ENCODE peak calls at places on chromosomes 1 and 21, in seven cellular contexts. K is adrenal gland, Q is K562, L is cardiac muscle cell, A is IMR-90, F is PC-3, J is left ventricle myocardium inferior. X is an unnamed sample. For H3K4me1, the result is how much of the 10 kb centered on the place peaks cover.

GRCh38 chr21:41662761-41663160 is 104.1 kb downstream of the RIPK4 start:
- DNase-seq in A (no peak), F (no peak), L (no peak), J (no peak), Q (no peak), K (no peak), X (no peak)

GRCh38 chr21:41830145-41830707 is 48.9 kb downstream of the PRDM15 start:
- DNase-seq in Q (no peak), K (no peak), J (no peak), L (no peak), A (no peak), F (no peak), X (no peak)

GRCh38 chr1:3268281-3268680 is 186.2 kb upstream of the ARHGEF16 start:
- DNase-seq in F (no peak), A (no peak), L (no peak), J (no peak), K (no peak), Q (no peak), X (no peak)

GRCh38 chr1:50077273-50077672 is 31.4 kb upstream of the ELAVL4 start:
- DNase-seq in J (no peak), F (no peak), Q (no peak), L (no peak), K (no peak), A (no peak), X (no peak)

GRCh38 chr1:247304046-247304445 is 27.6 kb downstream of the ZNF496 start:
- DNase-seq in F (no peak), J (no peak), L (no peak), Q (no peak), A (no peak), K (no peak), X (no peak)

GRCh38 chr21:37914211-37914900 is 1.9 kb downstream of the KCNJ6 start:
- DNase-seq in K (no peak), Q (peak), J (no peak), L (peak), A (peak), F (peak), X (peak)

GRCh38 chr1:36099681-36100341 is 11.1 kb downstream of the ADPRS start:
- DNase-seq in K (peak), J (peak), Q (peak), F (peak), L (peak), A (peak), X (peak)

GRCh38 chr1:223088713-223089240 is 54.3 kb downstream of the TLR5 start:
- DNase-seq in A (no peak), K (no peak), Q (no peak), F (no peak), J (no peak), L (no peak), X (no peak)

GRCh38 chr1:220113136-220113695 is 19.3 kb downstream of the IARS2 start:
- DNase-seq in J (no peak), F (peak), Q (peak), A (peak), L (peak), K (no peak), X (no peak)

GRCh38 chr1:210681158-210681557 is 352.5 kb downstream of the HHAT start:
- DNase-seq in F (no peak), L (no peak), J (no peak), Q (no peak), A (peak), K (no peak), X (no peak)

GRCh38 chr21:35428489-35428888 is 379.4 kb upstream of the RUNX1 start:
- DNase-seq in F (no peak), J (peak), K (peak), Q (no peak), L (peak), A (no peak), X (peak)

GRCh38 chr1:200922406-200922805 is 27.7 kb downstream of the INAVA start:
- DNase-seq in J (no peak), Q (no peak), F (no peak), K (no peak), L (no peak), A (no peak), X (no peak)

GRCh38 chr1:200445213-200445612 is 35.4 kb upstream of the ZNF281 start:
- DNase-seq in J (no peak), A (peak), F (peak), L (no peak), K (no peak), Q (no peak), X (no peak)

GRCh38 chr1:41533016-41533730 is 48.7 kb upstream of the EDN2 start:
- DNase-seq in K (no peak), J (no peak), A (no peak), Q (no peak), F (no peak), L (no peak), X (no peak)

GRCh38 chr1:115337276-115337632 is 795 bp downstream of the NGF start:
- DNase-seq in J (no peak), A (no peak), K (no peak), Q (no peak), F (no peak), L (no peak), X (no peak)

GRCh38 chr21:38765056-38765455 is 40.7 kb upstream of the ETS2 start:
- DNase-seq in Q (no peak), L (no peak), J (no peak), F (no peak), K (no peak), A (no peak), X (no peak)

GRCh38 chr1:10626011-10626731 is 151.4 kb downstream of the PEX14 start:
- DNase-seq in L (no peak), Q (no peak), A (no peak), J (no peak), F (no peak), K (no peak), X (no peak)

GRCh38 chr1:153919879-153920852 is 2.6 kb downstream of the GATAD2B start:
- DNase-seq in F (peak), K (no peak), J (no peak), Q (peak), L (peak), A (peak), X (no peak)

GRCh38 chr1:45566722-45567121 is 16.1 kb downstream of the AKR1A1 start:
- DNase-seq in K (peak), F (no peak), A (no peak), J (peak), Q (no peak), L (no peak), X (peak)

GRCh38 chr1:172946814-172947507 is 103.8 kb downstream of the TNFSF18 start:
- DNase-seq in L (no peak), A (peak), F (peak), K (no peak), J (no peak), Q (no peak), X (no peak)

GRCh38 chr1:19374402-19374801 is 62.3 kb downstream of the SLC66A1 start:
- DNase-seq in L (no peak), J (no peak), F (no peak), K (no peak), Q (peak), A (no peak), X (no peak)

GRCh38 chr1:5311147-5311546 is 656.7 kb downstream of the AJAP1 start:
- DNase-seq in F (no peak), J (no peak), K (no peak), A (no peak), Q (no peak), L (no peak), X (no peak)

GRCh38 chr1:240107058-240107684 is 15.5 kb downstream of the FMN2 start:
- DNase-seq in F (peak), A (peak), K (no peak), L (no peak), J (no peak), Q (no peak), X (no peak)

GRCh38 chr1:46508760-46509159 is 19.1 kb downstream of the DMBX1 start:
- DNase-seq in L (no peak), K (peak), F (peak), Q (peak), A (peak), J (no peak), X (no peak)

GRCh38 chr1:14740016-14740415 is 141.5 kb downstream of the KAZN start:
- DNase-seq in Q (no peak), A (no peak), K (no peak), J (no peak), L (no peak), F (no peak), X (no peak)

GRCh38 chr1:174726167-174726879 is 273.4 kb upstream of the CACYBP start:
- DNase-seq in J (no peak), F (peak), Q (peak), K (no peak), L (peak), A (peak), X (no peak)

GRCh38 chr1:118117521-118117920 is 67.5 kb downstream of the SPAG17 start:
- DNase-seq in J (no peak), F (no peak), L (no peak), K (no peak), Q (no peak), A (no peak), X (no peak)

GRCh38 chr1:229863651-229864545 is 203.1 kb upstream of the GALNT2 start:
- DNase-seq in J (peak), L (no peak), F (no peak), Q (no peak), A (no peak), K (peak), X (peak)

GRCh38 chr1:73860421-73860950 is 337.5 kb downstream of the LRRIQ3 start:
- DNase-seq in L (no peak), A (no peak), Q (no peak), K (no peak), J (no peak), F (no peak), X (no peak)

GRCh38 chr1:92503043-92503925 is 16.6 kb upstream of the GFI1 start:
- DNase-seq in K (no peak), L (peak), F (no peak), J (no peak), A (no peak), Q (no peak), X (no peak)

GRCh38 chr1:92476071-92476607 is 10.6 kb downstream of the GFI1 start:
- DNase-seq in L (no peak), J (no peak), K (no peak), F (no peak), A (no peak), Q (no peak), X (no peak)

GRCh38 chr1:64514197-64514765 is 44.4 kb downstream of the CACHD1 start:
- DNase-seq in K (no peak), A (peak), F (no peak), L (peak), Q (no peak), J (no peak), X (no peak)

GRCh38 chr1:167186771-167187170 is 33.9 kb upstream of the POU2F1 start:
- DNase-seq in J (no peak), L (no peak), F (no peak), K (no peak), Q (no peak), A (no peak), X (no peak)

GRCh38 chr1:116966791-116967190 is 34.8 kb upstream of the CD101 start:
- DNase-seq in Q (no peak), J (no peak), A (no peak), F (no peak), L (no peak), K (no peak), X (no peak)

GRCh38 chr1:116962976-116963639 is 38.5 kb upstream of the CD101 start:
- DNase-seq in L (no peak), Q (no peak), K (no peak), F (no peak), A (no peak), J (no peak), X (no peak)

GRCh38 chr1:116957646-116958045 is 43.9 kb upstream of the CD101 start:
- DNase-seq in Q (no peak), J (no peak), L (no peak), A (no peak), F (no peak), K (no peak), X (no peak)

GRCh38 chr1:116958110-116958509 is 43.5 kb upstream of the CD101 start:
- DNase-seq in F (no peak), L (no peak), A (no peak), K (no peak), J (no peak), Q (no peak), X (no peak)

GRCh38 chr1:116961599-116961998 is 40.0 kb upstream of the CD101 start:
- DNase-seq in F (no peak), K (no peak), J (no peak), Q (no peak), L (no peak), A (no peak), X (no peak)
- TF ChIP-seq CTCF in F (no peak), K (no peak), J (no peak), Q (no peak), L (no peak), A (no peak), X (no peak)

GRCh38 chr1:93593868-93594602 is 87.6 kb downstream of the BCAR3 start:
- DNase-seq in F (no peak), A (no peak), L (no peak), K (no peak), J (no peak), Q (no peak), X (no peak)

GRCh38 chr1:93596329-93597089 is 85.1 kb downstream of the BCAR3 start:
- DNase-seq in L (no peak), F (no peak), A (no peak), K (no peak), J (no peak), Q (no peak), X (no peak)

GRCh38 chr1:93594603-93594880 is 87.1 kb downstream of the BCAR3 start:
- DNase-seq in L (no peak), Q (no peak), K (no peak), A (no peak), J (no peak), F (no peak), X (no peak)

GRCh38 chr1:93595749-93596148 is 85.9 kb downstream of the BCAR3 start:
- DNase-seq in K (no peak), Q (no peak), J (no peak), F (no peak), A (no peak), L (peak), X (no peak)

DNA sequence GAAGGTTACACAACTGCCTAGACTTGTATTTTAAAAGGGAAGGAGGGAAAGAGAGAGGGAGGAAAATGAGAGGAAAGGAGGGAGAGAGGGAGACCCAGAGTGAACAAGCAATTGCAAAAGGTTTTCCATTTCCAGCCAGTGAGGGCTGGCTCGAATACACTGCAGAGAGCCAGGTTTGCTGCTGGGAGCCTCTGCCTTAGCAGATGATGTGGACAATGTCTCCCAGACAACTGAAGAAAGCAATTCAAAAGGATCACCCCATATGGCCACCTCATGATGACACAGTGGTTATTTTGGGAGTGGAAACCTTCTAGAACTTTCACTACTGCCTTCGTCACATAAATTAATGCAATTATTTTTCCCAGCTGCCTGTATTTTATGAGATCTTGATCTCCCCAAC is 86.4 kb downstream of the BCAR3 start:
- DNase-seq in A (peak), Q (no peak), K (no peak), L (peak), F (no peak), J (no peak), X (no peak)
- H3K27ac ChIP-seq in A (no peak), Q (no peak), K (no peak), L (no peak), F (peak), J (peak), X (peak)

DNA sequence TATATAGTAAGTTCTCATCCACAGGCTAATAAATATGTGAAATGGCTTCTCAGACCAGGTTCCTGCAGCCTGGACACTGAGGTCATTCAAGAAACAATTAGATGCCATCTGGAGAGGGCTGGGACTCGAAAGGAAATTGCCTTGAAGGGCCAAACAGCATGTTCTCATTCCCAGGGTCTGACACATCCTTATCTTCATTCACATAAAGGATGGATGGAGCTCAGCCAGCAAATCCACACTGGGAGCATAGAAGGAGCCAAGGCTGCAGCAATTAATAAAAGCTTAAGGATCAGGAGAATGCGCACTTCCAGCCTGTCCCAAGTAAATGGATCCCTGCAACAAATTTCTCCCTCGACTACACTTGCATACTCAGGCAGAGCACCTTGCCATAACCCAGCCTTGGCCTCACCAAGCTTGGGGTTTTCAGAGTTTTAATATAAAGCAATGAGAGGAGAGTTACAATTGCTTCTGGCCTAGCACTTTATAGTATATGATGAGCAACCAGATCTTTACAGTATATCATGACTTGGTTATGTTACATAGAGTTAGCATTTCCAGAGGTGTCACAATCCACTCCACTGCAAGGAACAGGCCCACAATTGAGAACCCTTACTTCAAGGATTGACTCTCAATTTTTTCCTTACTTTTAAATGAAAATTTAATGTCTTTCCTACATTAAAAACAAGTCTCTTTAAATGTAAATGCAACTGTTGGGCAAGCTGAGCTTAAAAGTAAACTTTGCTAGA is 55.9 kb downstream of the BCAR3 start:
- DNase-seq in A (peak), K (peak), L (peak), Q (no peak), J (no peak), F (peak), X (peak)
- H3K4me1 ChIP-seq in A (under half), K (under half), L (under half), Q (under half), J (half or more), F (half or more), X (under half)

DNA sequence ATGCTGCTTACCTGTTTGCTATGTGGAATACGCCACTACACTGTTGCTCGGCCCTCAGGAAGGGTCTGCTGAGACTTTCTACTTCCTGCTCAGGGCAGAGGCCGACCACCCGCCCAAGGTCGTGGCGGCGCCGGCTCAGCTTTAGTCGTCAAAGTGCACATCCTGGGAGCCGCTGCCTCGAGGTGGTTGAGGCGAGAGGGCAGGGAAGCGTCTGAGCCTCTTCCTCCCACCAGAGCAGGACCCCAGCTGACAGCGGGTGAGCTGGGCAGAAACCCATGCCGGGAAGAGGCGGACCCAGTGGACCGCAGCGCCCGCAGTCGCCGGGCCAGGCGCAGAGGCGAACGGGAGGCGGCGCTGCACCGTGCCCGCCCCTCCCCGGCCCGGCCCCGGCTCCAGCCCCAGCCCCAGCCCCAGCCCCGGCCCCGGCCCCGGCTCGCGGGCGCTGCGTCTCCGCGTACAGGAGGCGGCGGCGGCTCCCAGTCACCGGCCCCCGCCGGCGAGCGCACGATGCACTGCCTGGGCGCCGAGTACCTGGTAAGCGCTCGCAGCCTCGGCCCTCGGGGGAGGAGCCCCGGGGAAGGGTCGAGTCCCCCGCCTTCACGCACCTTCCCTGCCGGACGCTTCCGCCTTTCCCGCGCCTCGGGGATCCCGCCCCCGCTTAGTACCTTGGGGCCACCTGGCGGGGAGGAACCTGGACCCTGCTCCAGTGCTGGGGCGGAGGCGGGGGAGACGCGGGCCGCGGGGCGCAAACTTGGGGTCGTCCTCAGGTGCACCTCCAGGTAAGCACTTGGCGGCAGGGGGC is at the start of gene SLC44A3:
- DNase-seq in F (peak), Q (no peak), K (peak), A (peak), J (peak), L (peak), X (peak)
- TF ChIP-seq CTCF in F (no peak), Q (no peak), K (peak), A (peak), J (peak), L (peak), X (peak)

GRCh38 chr21:29208666-29209059 is 78.2 kb downstream of the MAP3K7CL start:
- DNase-seq in L (peak), Q (no peak), J (no peak), F (peak), K (no peak), A (peak), X (no peak)

GRCh38 chr21:29208044-29208665 is 77.7 kb downstream of the MAP3K7CL start:
- DNase-seq in A (no peak), J (no peak), F (no peak), Q (no peak), L (no peak), K (no peak), X (no peak)

GRCh38 chr21:29205988-29206387 is 75.5 kb downstream of the MAP3K7CL start:
- DNase-seq in J (no peak), Q (no peak), F (peak), A (no peak), L (no peak), K (no peak), X (no peak)

GRCh38 chr21:29206445-29206844 is 76.0 kb downstream of the MAP3K7CL start:
- DNase-seq in F (no peak), L (no peak), A (no peak), K (no peak), J (no peak), Q (no peak), X (no peak)

DNA sequence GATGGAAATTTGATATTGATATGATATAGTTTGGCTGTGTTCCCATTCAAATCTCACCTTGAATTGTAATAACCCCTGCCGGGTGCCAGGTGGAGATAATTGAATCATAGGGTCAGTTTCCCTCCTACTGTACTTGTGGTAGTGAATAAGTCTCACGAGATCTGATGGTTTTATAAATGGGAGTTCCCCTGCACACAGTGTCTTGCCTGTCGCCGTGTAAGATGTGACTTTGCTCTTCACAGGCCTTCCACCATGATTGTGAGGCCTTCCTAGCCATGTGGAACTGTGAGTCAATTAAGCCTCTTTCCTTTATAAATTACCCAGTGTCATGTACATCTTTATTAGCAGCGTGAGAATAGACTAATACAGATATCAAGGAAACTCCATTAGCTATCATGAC is 74.6 kb downstream of the MAP3K7CL start:
- DNase-seq in L (no peak), Q (no peak), K (no peak), A (no peak), F (no peak), J (no peak), X (no peak)
- H3K27ac ChIP-seq in L (no peak), Q (no peak), K (no peak), A (no peak), F (no peak), J (no peak), X (no peak)

X was measured in heart right ventricle.